ENCODE peak calls at places on chromosomes 3 and 15, in four cellular contexts. One of them, this sample, is unnamed.
A peak's percentile ranks its signal among the peaks of the same experiment; 100 is the strongest.

GRCh38 chr3:124582621-124583437 is 147.4 kb upstream of the UMPS start:
- DNase-seq in kidney epithelial cell: no peak
- DNase-seq in HuH-7: no peak
- DNase-seq in T-cell: no peak
- DNase-seq in this sample: no peak

GRCh38 chr3:30554317-30554690 is 52.1 kb upstream of the TGFBR2 start:
- DNase-seq in kidney epithelial cell: no peak
- DNase-seq in HuH-7: no peak
- DNase-seq in T-cell: no peak
- DNase-seq in this sample: no peak

GRCh38 chr3:17800232-17800631 is 57.8 kb upstream of the TBC1D5 start:
- DNase-seq in kidney epithelial cell: no peak
- DNase-seq in HuH-7: no peak
- DNase-seq in T-cell: no peak
- DNase-seq in this sample: no peak

GRCh38 chr3:159807137-159808028 is 181.3 kb upstream of the IL12A start:
- DNase-seq in kidney epithelial cell: no peak
- DNase-seq in HuH-7: no peak
- DNase-seq in T-cell: no peak
- DNase-seq in this sample: no peak

GRCh38 chr15:96817900-96818299 is 487.4 kb downstream of the NR2F2 start:
- DNase-seq in kidney epithelial cell: no peak
- DNase-seq in HuH-7: no peak
- DNase-seq in T-cell: no peak
- DNase-seq in this sample: no peak

GRCh38 chr3:72338942-72339749 is 509.1 kb downstream of the SHQ1 start:
- DNase-seq in kidney epithelial cell: peak; percentile 98
- DNase-seq in HuH-7: no peak
- DNase-seq in T-cell: no peak
- DNase-seq in this sample: peak; percentile 12

GRCh38 chr15:39232512-39232911 is 348.4 kb upstream of the THBS1 start:
- DNase-seq in kidney epithelial cell: peak; percentile 72
- DNase-seq in HuH-7: no peak
- DNase-seq in T-cell: no peak
- DNase-seq in this sample: no peak

GRCh38 chr15:51726302-51727073 is 11.0 kb downstream of the LYSMD2 start:
- DNase-seq in kidney epithelial cell: peak; percentile 76
- DNase-seq in HuH-7: no peak
- DNase-seq in T-cell: no peak
- DNase-seq in this sample: peak; percentile 54

GRCh38 chr3:18372786-18373405 is 52.2 kb downstream of the SATB1 start:
- DNase-seq in kidney epithelial cell: no peak
- DNase-seq in HuH-7: no peak
- DNase-seq in T-cell: no peak
- DNase-seq in this sample: no peak

GRCh38 chr15:37102315-37103021 is 2.1 kb upstream of the MEIS2 start:
- DNase-seq in kidney epithelial cell: no peak
- DNase-seq in HuH-7: no peak
- DNase-seq in T-cell: no peak
- DNase-seq in this sample: peak; percentile 40

GRCh38 chr15:70833897-70834765 is 19.8 kb downstream of the LARP6 start:
- DNase-seq in kidney epithelial cell: peak; percentile 21
- DNase-seq in HuH-7: peak; percentile 54
- DNase-seq in T-cell: no peak
- DNase-seq in this sample: no peak

This sample was measured in G401.